ENCODE peak calls at places on chromosomes 16 and 17, in six cellular contexts. G, W, A, F, Y and V are unnamed samples.

GRCh38 chr17:16486373-16487250 is 5.4 kb downstream of the LRRC75A start:
- DNase-seq in Y (peak), W (peak), A (peak), G (no peak), F (peak), V (no peak)

GRCh38 chr17:68972119-68972704 is 17.0 kb upstream of the ABCA8 start:
- DNase-seq in Y (no peak), G (peak), A (peak), F (peak), W (peak), V (peak)

GRCh38 chr16:19515765-19516164 is 6.1 kb downstream of the GDE1 start:
- DNase-seq in F (no peak), A (no peak), Y (no peak), G (no peak), W (no peak), V (no peak)

GRCh38 chr16:46757339-46758050 is 9.4 kb upstream of the MYLK3 start:
- DNase-seq in G (no peak), A (no peak), W (peak), F (no peak), Y (no peak), V (no peak)

GRCh38 chr17:35879748-35880654 is at the start of gene CCL5:
- DNase-seq in G (peak), A (no peak), F (no peak), W (no peak), Y (no peak), V (no peak)

GRCh38 chr17:6843241-6843890 is 11.8 kb upstream of the TEKT1 start:
- DNase-seq in W (peak), Y (no peak), G (peak), A (peak), F (no peak), V (no peak)

GRCh38 chr17:49210158-49211029 is at the start of the genes ABI3 and GNGT2:
- DNase-seq in W (no peak), G (peak), Y (no peak), A (no peak), F (peak), V (peak)

GRCh38 chr17:77356109-77356689 is 215.4 kb downstream of the SEC14L1 start:
- DNase-seq in W (peak), F (no peak), A (no peak), Y (no peak), G (no peak), V (peak)

GRCh38 chr16:75462804-75463203 is 1.7 kb downstream of the TMEM170A start:
- DNase-seq in W (no peak), G (peak), A (no peak), Y (no peak), F (no peak), V (no peak)

GRCh38 chr17:4782652-4783051 is 3.5 kb downstream of the VMO1 start:
- DNase-seq in A (no peak), G (no peak), F (no peak), W (no peak), Y (peak), V (no peak)

GRCh38 chr16:17339764-17340541 is 130.8 kb downstream of the XYLT1 start:
- DNase-seq in Y (no peak), A (no peak), W (peak), F (no peak), G (no peak), V (no peak)

GRCh38 chr17:40582328-40582901 is 17.1 kb upstream of the CCR7 start:
- DNase-seq in Y (peak), A (no peak), W (no peak), F (no peak), G (peak), V (peak)

GRCh38 chr16:30669026-30670000 is 11.1 kb downstream of the FBRS start:
- DNase-seq in Y (no peak), F (no peak), A (no peak), W (no peak), G (no peak), V (no peak)

GRCh38 chr17:27155866-27156265 is 138.0 kb upstream of the WSB1 start:
- DNase-seq in A (no peak), W (no peak), F (no peak), Y (peak), G (no peak), V (peak)

GRCh38 chr17:151886-152859 is 14.8 kb downstream of the SCGB1C2 start:
- DNase-seq in W (peak), Y (peak), F (peak), A (no peak), G (no peak), V (no peak)

GRCh38 chr17:65181237-65182061 is 44.3 kb downstream of the RGS9 start:
- DNase-seq in Y (no peak), F (no peak), G (peak), W (no peak), A (no peak), V (no peak)

GRCh38 chr16:72853575-72853974 is 194.4 kb downstream of the ZFHX3 start:
- DNase-seq in G (peak), Y (peak), W (no peak), A (no peak), F (no peak), V (no peak)

GRCh38 chr17:50956409-50956749 is 90.2 kb upstream of the TOB1 start:
- DNase-seq in A (no peak), W (no peak), Y (no peak), G (no peak), F (no peak), V (no peak)